ENCODE peak calls at places on chromosome 1, in four cellular contexts. P, I, Z and M are unnamed samples.

GRCh38 chr1:17642169-17642568 is 102.7 kb downstream of the ARHGEF10L start:
- DNase-seq in P (no peak), I (no peak), Z (no peak), M (no peak)

GRCh38 chr1:153192697-153193096 is 10.5 kb upstream of the LELP1 start:
- DNase-seq in P (no peak), I (peak), Z (no peak), M (no peak)

GRCh38 chr1:40270152-40270834 is 12.3 kb downstream of the ZMPSTE24 start:
- DNase-seq in P (no peak), I (no peak), Z (no peak), M (no peak)

GRCh38 chr1:46173361-46173856 is 1.5 kb upstream of the TSPAN1 start:
- DNase-seq in P (no peak), I (peak), Z (no peak), M (no peak)

GRCh38 chr1:32150847-32151246 is 28.6 kb upstream of the TXLNA start:
- DNase-seq in P (no peak), I (no peak), Z (no peak), M (no peak)

GRCh38 chr1:197207081-197207480 is 60.6 kb upstream of the ASPM start:
- DNase-seq in P (no peak), I (no peak), Z (no peak), M (no peak)

GRCh38 chr1:235327559-235328270 is at the start of gene ARID4B:
- DNase-seq in P (peak), I (peak), Z (peak), M (no peak)

GRCh38 chr1:107122241-107122640 is 18.6 kb upstream of the NTNG1 start:
- DNase-seq in P (no peak), I (no peak), Z (no peak), M (no peak)

GRCh38 chr1:222642468-222642867 is 24.6 kb downstream of the MIA3 start:
- DNase-seq in P (no peak), I (no peak), Z (no peak), M (no peak)

GRCh38 chr1:7432102-7432895 is 338.8 kb upstream of the VAMP3 start:
- DNase-seq in P (no peak), I (peak), Z (no peak), M (no peak)

GRCh38 chr1:76198452-76198851 is 123.9 kb downstream of the ST6GALNAC3 start:
- DNase-seq in P (no peak), I (no peak), Z (no peak), M (no peak)